ENCODE peak calls at places on chromosomes 11 and 22, in five cellular contexts. One of them, this sample, is unnamed.

GRCh38 chr11:44484211-44484610 is 81.3 kb upstream of the CD82 start:
- DNase-seq in EL: peak; percentile 27
- DNase-seq in brain microvascular endothelial cell: no peak
- DNase-seq in endothelial cell: peak; percentile 49
- DNase-seq in AG20443: peak; percentile 64
- DNase-seq in this sample: no peak

GRCh38 chr11:57512646-57513445 is 2.7 kb downstream of the SLC43A1 start:
- DNase-seq in EL: no peak
- DNase-seq in brain microvascular endothelial cell: no peak
- DNase-seq in endothelial cell: no peak
- DNase-seq in AG20443: no peak
- DNase-seq in this sample: no peak

GRCh38 chr11:102911758-102912481 is 37.1 kb upstream of the MMP12 start:
- DNase-seq in EL: peak; percentile 38
- DNase-seq in brain microvascular endothelial cell: no peak
- DNase-seq in endothelial cell: no peak
- DNase-seq in AG20443: no peak
- DNase-seq in this sample: no peak

GRCh38 chr11:71095294-71095850 is 157.0 kb downstream of the SHANK2 start:
- DNase-seq in EL: no peak
- DNase-seq in brain microvascular endothelial cell: no peak
- DNase-seq in endothelial cell: no peak
- DNase-seq in AG20443: no peak
- DNase-seq in this sample: no peak

GRCh38 chr11:74057251-74058151 is 48.6 kb upstream of the UCP3 start:
- DNase-seq in EL: peak; percentile 27
- DNase-seq in brain microvascular endothelial cell: peak; percentile 66
- DNase-seq in endothelial cell: no peak
- DNase-seq in AG20443: peak; percentile 16
- DNase-seq in this sample: no peak

GRCh38 chr11:62665075-62665629 is at the start of the genes C11orf98 and CSKMT:
- DNase-seq in EL: peak; percentile 94
- DNase-seq in brain microvascular endothelial cell: peak; percentile 92
- DNase-seq in endothelial cell: peak; percentile 96
- DNase-seq in AG20443: peak; percentile 97
- DNase-seq in this sample: peak; percentile 95

GRCh38 chr11:62432695-62433094 is 13.9 kb downstream of the SCGB1A1 start:
- DNase-seq in EL: no peak
- DNase-seq in brain microvascular endothelial cell: no peak
- DNase-seq in endothelial cell: no peak
- DNase-seq in AG20443: no peak
- DNase-seq in this sample: no peak

GRCh38 chr11:93329936-93330445 is 551 bp upstream of the DEUP1 start:
- DNase-seq in EL: peak; percentile 2
- DNase-seq in brain microvascular endothelial cell: no peak
- DNase-seq in endothelial cell: peak; percentile 4
- DNase-seq in AG20443: peak; percentile 13
- DNase-seq in this sample: no peak

GRCh38 chr11:57597461-57597892 is at the start of gene SERPING1:
- DNase-seq in EL: no peak
- DNase-seq in brain microvascular endothelial cell: no peak
- DNase-seq in endothelial cell: no peak
- DNase-seq in AG20443: peak; percentile 70
- DNase-seq in this sample: peak; percentile 34

GRCh38 chr11:76148941-76149613 is 57.2 kb downstream of the WNT11 start:
- DNase-seq in EL: no peak
- DNase-seq in brain microvascular endothelial cell: no peak
- DNase-seq in endothelial cell: no peak
- DNase-seq in AG20443: no peak
- DNase-seq in this sample: no peak

GRCh38 chr11:46352063-46352841 is 5.0 kb downstream of the DGKZ start:
- DNase-seq in EL: no peak
- DNase-seq in brain microvascular endothelial cell: no peak
- DNase-seq in endothelial cell: peak; percentile 80
- DNase-seq in AG20443: peak; percentile 69
- DNase-seq in this sample: peak; percentile 87

GRCh38 chr11:100203789-100204188 is 483.3 kb upstream of the ARHGAP42 start:
- DNase-seq in EL: no peak
- DNase-seq in brain microvascular endothelial cell: no peak
- DNase-seq in endothelial cell: no peak
- DNase-seq in AG20443: no peak
- DNase-seq in this sample: no peak

GRCh38 chr22:32020117-32020516 is 22.9 kb upstream of the SLC5A1 start:
- DNase-seq in EL: peak; percentile 67
- DNase-seq in brain microvascular endothelial cell: peak; percentile 85
- DNase-seq in endothelial cell: no peak
- DNase-seq in AG20443: no peak
- DNase-seq in this sample: no peak

GRCh38 chr11:113167599-113167998 is 146.8 kb upstream of the TTC12 start:
- DNase-seq in EL: no peak
- DNase-seq in brain microvascular endothelial cell: no peak
- DNase-seq in endothelial cell: no peak
- DNase-seq in AG20443: no peak
- DNase-seq in this sample: peak; percentile 34

GRCh38 chr22:37549704-37550059 is 10.6 kb upstream of the CDC42EP1 start:
- DNase-seq in EL: peak; percentile 69
- DNase-seq in brain microvascular endothelial cell: no peak
- DNase-seq in endothelial cell: no peak
- DNase-seq in AG20443: peak; percentile 71
- DNase-seq in this sample: peak; percentile 90

GRCh38 chr22:45579806-45580702 is 77.4 kb downstream of the FBLN1 start:
- DNase-seq in EL: no peak
- DNase-seq in brain microvascular endothelial cell: no peak
- DNase-seq in endothelial cell: no peak
- DNase-seq in AG20443: no peak
- DNase-seq in this sample: no peak

GRCh38 chr11:6606471-6607189 is 3.1 kb downstream of the ILK start:
- DNase-seq in EL: peak; percentile 98
- DNase-seq in brain microvascular endothelial cell: peak; percentile 92
- DNase-seq in endothelial cell: peak; percentile 87
- DNase-seq in AG20443: peak; percentile 95
- DNase-seq in this sample: peak; percentile 84

GRCh38 chr11:35971841-35972422 is 28.1 kb downstream of the LDLRAD3 start:
- DNase-seq in EL: no peak
- DNase-seq in brain microvascular endothelial cell: no peak
- DNase-seq in endothelial cell: no peak
- DNase-seq in AG20443: no peak
- DNase-seq in this sample: no peak

GRCh38 chr11:102226702-102227101 is 90.6 kb upstream of the BIRC3 start:
- DNase-seq in EL: peak; percentile 80
- DNase-seq in brain microvascular endothelial cell: peak; percentile 83
- DNase-seq in endothelial cell: no peak
- DNase-seq in AG20443: no peak
- DNase-seq in this sample: no peak

GRCh38 chr22:30720263-30720837 is 25.7 kb downstream of the OSBP2 start:
- DNase-seq in EL: no peak
- DNase-seq in brain microvascular endothelial cell: no peak
- DNase-seq in endothelial cell: no peak
- DNase-seq in AG20443: no peak
- DNase-seq in this sample: no peak

GRCh38 chr11:111871693-111872161 is 346 bp upstream of the ALG9 start:
- DNase-seq in EL: no peak
- DNase-seq in brain microvascular endothelial cell: no peak
- DNase-seq in endothelial cell: no peak
- DNase-seq in AG20443: peak; percentile 15
- DNase-seq in this sample: no peak

GRCh38 chr22:40890881-40891280 is 29.0 kb upstream of the DNAJB7 start:
- DNase-seq in EL: peak; percentile 21
- DNase-seq in brain microvascular endothelial cell: no peak
- DNase-seq in endothelial cell: no peak
- DNase-seq in AG20443: no peak
- DNase-seq in this sample: no peak

GRCh38 chr11:67665537-67666302 is 8.7 kb downstream of the ALDH3B2 start:
- DNase-seq in EL: no peak
- DNase-seq in brain microvascular endothelial cell: no peak
- DNase-seq in endothelial cell: no peak
- DNase-seq in AG20443: peak; percentile 35
- DNase-seq in this sample: peak; percentile 78

GRCh38 chr11:76048763-76049162 is 157.5 kb downstream of the WNT11 start:
- DNase-seq in EL: no peak
- DNase-seq in brain microvascular endothelial cell: no peak
- DNase-seq in endothelial cell: no peak
- DNase-seq in AG20443: no peak
- DNase-seq in this sample: no peak